ENCODE peak calls at places on chromosome 13, in six cellular contexts. One of them, this sample, is unnamed.

GRCh38 chr13:97141564-97142005 is 80.5 kb upstream of the MBNL2 start:
- DNase-seq in mesenchymal stem cell: peak; percentile 95
- DNase-seq in neuronal stem cell: peak; percentile 23
- DNase-seq in IMR-90: peak; percentile 94
- DNase-seq in H1: peak; percentile 29
- DNase-seq in H9: peak; percentile 72
- DNase-seq in this sample: peak; percentile 94

GRCh38 chr13:30367296-30367695 is 55.0 kb upstream of the UBE2L5 start:
- DNase-seq in neuronal stem cell: no peak
- DNase-seq in H1: no peak
- DNase-seq in mesenchymal stem cell: no peak
- DNase-seq in H9: no peak
- DNase-seq in IMR-90: no peak
- DNase-seq in this sample: peak; percentile 46

GRCh38 chr13:75135325-75135825 is 346.6 kb downstream of the TBC1D4 start:
- DNase-seq in mesenchymal stem cell: peak; percentile 79
- DNase-seq in H9: no peak
- DNase-seq in H1: no peak
- DNase-seq in IMR-90: peak; percentile 93
- DNase-seq in neuronal stem cell: no peak
- DNase-seq in this sample: no peak

GRCh38 chr13:36086117-36086516 is 45.1 kb downstream of the DCLK1 start:
- DNase-seq in mesenchymal stem cell: no peak
- DNase-seq in H1: peak; percentile 7
- DNase-seq in neuronal stem cell: no peak
- DNase-seq in H9: peak; percentile 49
- DNase-seq in IMR-90: no peak
- DNase-seq in this sample: no peak

GRCh38 chr13:100668408-100668807 is 6.2 kb downstream of the TMTC4 start:
- DNase-seq in H9: no peak
- DNase-seq in H1: no peak
- DNase-seq in IMR-90: peak; percentile 17
- DNase-seq in neuronal stem cell: no peak
- DNase-seq in mesenchymal stem cell: no peak
- DNase-seq in this sample: no peak

GRCh38 chr13:24664726-24665409 is 15.3 kb upstream of the ATP12A start:
- DNase-seq in IMR-90: peak; percentile 63
- DNase-seq in mesenchymal stem cell: no peak
- DNase-seq in neuronal stem cell: no peak
- DNase-seq in H1: no peak
- DNase-seq in H9: no peak
- DNase-seq in this sample: peak; percentile 90

GRCh38 chr13:100461309-100462035 is 127.1 kb downstream of the GGACT start:
- DNase-seq in mesenchymal stem cell: peak; percentile 12
- DNase-seq in neuronal stem cell: peak; percentile 45
- DNase-seq in H1: no peak
- DNase-seq in IMR-90: peak; percentile 33
- DNase-seq in H9: no peak
- DNase-seq in this sample: no peak

GRCh38 chr13:43134896-43135295 is 111.5 kb downstream of the DNAJC15 start:
- DNase-seq in H1: no peak
- DNase-seq in IMR-90: no peak
- DNase-seq in H9: no peak
- DNase-seq in mesenchymal stem cell: no peak
- DNase-seq in neuronal stem cell: no peak
- DNase-seq in this sample: no peak

GRCh38 chr13:39381456-39381855 is 221.5 kb downstream of the LHFPL6 start:
- DNase-seq in IMR-90: no peak
- DNase-seq in H9: no peak
- DNase-seq in mesenchymal stem cell: no peak
- DNase-seq in H1: no peak
- DNase-seq in neuronal stem cell: no peak
- DNase-seq in this sample: no peak

GRCh38 chr13:98483636-98484288 is 93.1 kb downstream of the STK24 start:
- DNase-seq in H9: no peak
- DNase-seq in mesenchymal stem cell: peak; percentile 45
- DNase-seq in H1: no peak
- DNase-seq in IMR-90: peak; percentile 50
- DNase-seq in neuronal stem cell: no peak
- DNase-seq in this sample: no peak
- H3K27ac ChIP-seq in H9: peak overlapping the region; percentile 1
- H3K27ac ChIP-seq in mesenchymal stem cell: peak overlapping the region; percentile 74
- H3K27ac ChIP-seq in H1: peak overlapping the region; percentile 65
- H3K27ac ChIP-seq in IMR-90: peak overlapping the region; percentile 3
- H3K27ac ChIP-seq in neuronal stem cell: peak overlapping the region; percentile 45
- H3K27ac ChIP-seq in this sample: peak overlapping the region; percentile 66

GRCh38 chr13:110913322-110913721 is 1.5 kb downstream of the ANKRD10 start:
- DNase-seq in H9: no peak
- DNase-seq in H1: no peak
- DNase-seq in mesenchymal stem cell: peak; percentile 38
- DNase-seq in IMR-90: peak; percentile 26
- DNase-seq in neuronal stem cell: no peak
- DNase-seq in this sample: no peak

GRCh38 chr13:110912651-110913051 is 2.2 kb downstream of the ANKRD10 start:
- DNase-seq in H1: no peak
- DNase-seq in neuronal stem cell: no peak
- DNase-seq in H9: no peak
- DNase-seq in IMR-90: peak; percentile 90
- DNase-seq in mesenchymal stem cell: peak; percentile 92
- DNase-seq in this sample: peak; percentile 54

GRCh38 chr13:110914293-110915056 is 394 bp downstream of the ANKRD10 start:
- DNase-seq in neuronal stem cell: peak; percentile 74
- DNase-seq in H9: peak; percentile 56
- DNase-seq in H1: no peak
- DNase-seq in mesenchymal stem cell: peak; percentile 74
- DNase-seq in IMR-90: peak; percentile 74
- DNase-seq in this sample: peak; percentile 75

GRCh38 chr13:110915057-110915873 is at the start of gene ANKRD10:
- DNase-seq in IMR-90: peak; percentile 99
- DNase-seq in mesenchymal stem cell: peak; percentile 99
- DNase-seq in neuronal stem cell: peak; percentile 100
- DNase-seq in H9: peak; percentile 100
- DNase-seq in H1: peak; percentile 99
- DNase-seq in this sample: peak; percentile 100

GRCh38 chr13:110913911-110914292 is 967 bp downstream of the ANKRD10 start:
- DNase-seq in H1: no peak
- DNase-seq in mesenchymal stem cell: no peak
- DNase-seq in IMR-90: no peak
- DNase-seq in neuronal stem cell: no peak
- DNase-seq in H9: no peak
- DNase-seq in this sample: no peak
- H3K23ac ChIP-seq in H1: no peak overlapping the region
- H3K23ac ChIP-seq in mesenchymal stem cell: peak overlapping the region; percentile 99
- H3K23ac ChIP-seq in IMR-90: peak overlapping the region; percentile 64
- H3K23ac ChIP-seq in neuronal stem cell: peak overlapping the region; percentile 99
- H3K23ac ChIP-seq in H9: no peak overlapping the region
- H3K23ac ChIP-seq in this sample: no peak overlapping the region

DNA sequence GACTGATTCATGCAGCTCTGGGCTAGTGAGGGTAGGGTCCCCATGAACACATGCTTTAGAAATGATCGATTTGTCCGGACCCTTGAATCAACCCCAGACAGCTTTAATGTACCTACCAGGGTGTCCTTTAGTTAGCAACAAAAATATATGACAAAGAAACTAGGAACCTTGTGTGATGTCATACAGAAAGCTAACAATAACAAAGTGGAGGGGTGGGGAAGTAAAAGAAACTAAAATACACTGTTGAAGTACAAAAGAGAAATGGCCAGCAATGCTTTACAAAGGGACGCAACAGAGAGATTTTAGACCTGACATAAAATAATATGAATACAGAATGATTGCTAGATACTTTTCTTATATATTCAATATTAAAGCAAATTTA is 40.0 kb downstream of the DZIP1 start:
- DNase-seq in neuronal stem cell: no peak
- DNase-seq in mesenchymal stem cell: no peak
- DNase-seq in IMR-90: peak; percentile 18
- DNase-seq in H9: no peak
- DNase-seq in H1: no peak
- DNase-seq in this sample: no peak
- H4K91ac ChIP-seq in neuronal stem cell: no peak overlapping the region
- H4K91ac ChIP-seq in mesenchymal stem cell: no peak overlapping the region
- H4K91ac ChIP-seq in IMR-90: no peak overlapping the region
- H4K91ac ChIP-seq in H9: no peak overlapping the region
- H4K91ac ChIP-seq in H1: no peak overlapping the region
- H4K91ac ChIP-seq in this sample: no peak overlapping the region

GRCh38 chr13:109816979-109817275 is 30.5 kb upstream of the IRS2 start:
- DNase-seq in H1: no peak
- DNase-seq in mesenchymal stem cell: no peak
- DNase-seq in IMR-90: peak; percentile 21
- DNase-seq in neuronal stem cell: no peak
- DNase-seq in H9: no peak
- DNase-seq in this sample: no peak

GRCh38 chr13:109819851-109820250 is 33.5 kb upstream of the IRS2 start:
- DNase-seq in H1: no peak
- DNase-seq in neuronal stem cell: no peak
- DNase-seq in H9: no peak
- DNase-seq in mesenchymal stem cell: no peak
- DNase-seq in IMR-90: no peak
- DNase-seq in this sample: no peak

GRCh38 chr13:109821038-109821545 is 34.7 kb upstream of the IRS2 start:
- DNase-seq in mesenchymal stem cell: no peak
- DNase-seq in neuronal stem cell: no peak
- DNase-seq in H9: no peak
- DNase-seq in IMR-90: no peak
- DNase-seq in H1: no peak
- DNase-seq in this sample: no peak

GRCh38 chr13:109818136-109818535 is 31.8 kb upstream of the IRS2 start:
- DNase-seq in H1: no peak
- DNase-seq in neuronal stem cell: no peak
- DNase-seq in IMR-90: no peak
- DNase-seq in H9: no peak
- DNase-seq in mesenchymal stem cell: no peak
- DNase-seq in this sample: no peak

GRCh38 chr13:109818891-109819290 is 32.5 kb upstream of the IRS2 start:
- DNase-seq in H9: no peak
- DNase-seq in H1: no peak
- DNase-seq in IMR-90: no peak
- DNase-seq in neuronal stem cell: no peak
- DNase-seq in mesenchymal stem cell: no peak
- DNase-seq in this sample: peak; percentile 13
- H3K27ac ChIP-seq in H9: no peak overlapping the region
- H3K27ac ChIP-seq in H1: no peak overlapping the region
- H3K27ac ChIP-seq in IMR-90: no peak overlapping the region
- H3K27ac ChIP-seq in neuronal stem cell: no peak overlapping the region
- H3K27ac ChIP-seq in mesenchymal stem cell: no peak overlapping the region
- H3K27ac ChIP-seq in this sample: no peak overlapping the region

GRCh38 chr13:80342541-80343371 is 1.8 kb upstream of the SPRY2 start:
- DNase-seq in neuronal stem cell: peak; percentile 85
- DNase-seq in IMR-90: peak; percentile 66
- DNase-seq in mesenchymal stem cell: peak; percentile 79
- DNase-seq in H1: no peak
- DNase-seq in H9: peak; percentile 86
- DNase-seq in this sample: peak; percentile 94

GRCh38 chr13:80340643-80341097 is 256 bp downstream of the SPRY2 start:
- DNase-seq in H9: no peak
- DNase-seq in IMR-90: peak; percentile 70
- DNase-seq in neuronal stem cell: no peak
- DNase-seq in mesenchymal stem cell: peak; percentile 78
- DNase-seq in H1: no peak
- DNase-seq in this sample: peak; percentile 22

GRCh38 chr13:80339841-80340642 is 884 bp downstream of the SPRY2 start:
- DNase-seq in H1: no peak
- DNase-seq in mesenchymal stem cell: peak; percentile 51
- DNase-seq in H9: no peak
- DNase-seq in neuronal stem cell: peak; percentile 17
- DNase-seq in IMR-90: peak; percentile 42
- DNase-seq in this sample: peak; percentile 61

GRCh38 chr13:80341771-80342271 is 895 bp upstream of the SPRY2 start:
- DNase-seq in H1: no peak
- DNase-seq in IMR-90: peak; percentile 43
- DNase-seq in H9: peak; percentile 53
- DNase-seq in mesenchymal stem cell: peak; percentile 64
- DNase-seq in neuronal stem cell: peak; percentile 74
- DNase-seq in this sample: no peak

GRCh38 chr13:80341098-80341701 is at the start of gene SPRY2:
- DNase-seq in H1: peak; percentile 89
- DNase-seq in neuronal stem cell: peak; percentile 93
- DNase-seq in H9: peak; percentile 96
- DNase-seq in IMR-90: peak; percentile 96
- DNase-seq in mesenchymal stem cell: peak; percentile 99
- DNase-seq in this sample: peak; percentile 91
- H3K23ac ChIP-seq in H1: no peak within 1 kb of the TSS
- H3K23ac ChIP-seq in neuronal stem cell: peak within 1 kb of the TSS; percentile 98
- H3K23ac ChIP-seq in H9: no peak within 1 kb of the TSS
- H3K23ac ChIP-seq in IMR-90: peak within 1 kb of the TSS; percentile 91
- H3K23ac ChIP-seq in mesenchymal stem cell: no peak within 1 kb of the TSS
- H3K23ac ChIP-seq in this sample: no peak within 1 kb of the TSS

DNA sequence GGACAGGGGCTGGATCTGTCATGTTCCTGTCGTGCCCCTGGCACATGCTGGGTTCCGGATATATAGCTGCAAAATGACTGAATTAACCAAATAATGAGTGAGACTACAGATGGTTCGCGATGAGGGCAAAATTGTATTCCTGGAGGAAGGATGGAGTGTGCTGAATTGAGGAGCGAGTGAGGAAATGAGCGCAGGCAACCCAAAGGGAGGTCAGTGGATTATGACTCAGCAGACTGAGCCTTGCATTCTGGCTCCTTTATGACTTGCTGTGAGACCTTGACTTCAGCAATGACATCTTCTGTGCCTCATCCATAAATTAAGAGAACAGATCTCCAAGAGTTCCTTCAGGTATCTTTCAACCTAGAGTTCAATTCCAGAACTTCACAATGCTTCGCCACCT is 115.0 kb upstream of the CLDN10 start:
- DNase-seq in mesenchymal stem cell: peak; percentile 13
- DNase-seq in IMR-90: no peak
- DNase-seq in neuronal stem cell: no peak
- DNase-seq in H1: no peak
- DNase-seq in H9: no peak
- DNase-seq in this sample: no peak
- H4K91ac ChIP-seq in mesenchymal stem cell: no peak overlapping the region
- H4K91ac ChIP-seq in IMR-90: no peak overlapping the region
- H4K91ac ChIP-seq in neuronal stem cell: no peak overlapping the region
- H4K91ac ChIP-seq in H1: no peak overlapping the region
- H4K91ac ChIP-seq in H9: no peak overlapping the region
- H4K91ac ChIP-seq in this sample: no peak overlapping the region

GRCh38 chr13:114141261-114141996 is 9.0 kb upstream of the RASA3 start:
- DNase-seq in neuronal stem cell: no peak
- DNase-seq in mesenchymal stem cell: no peak
- DNase-seq in H1: no peak
- DNase-seq in H9: no peak
- DNase-seq in IMR-90: no peak
- DNase-seq in this sample: no peak

GRCh38 chr13:114142137-114142550 is 9.7 kb upstream of the RASA3 start:
- DNase-seq in H1: no peak
- DNase-seq in mesenchymal stem cell: no peak
- DNase-seq in H9: peak; percentile 14
- DNase-seq in neuronal stem cell: no peak
- DNase-seq in IMR-90: no peak
- DNase-seq in this sample: no peak

GRCh38 chr13:114140131-114140908 is 7.9 kb upstream of the RASA3 start:
- DNase-seq in H1: no peak
- DNase-seq in neuronal stem cell: no peak
- DNase-seq in mesenchymal stem cell: no peak
- DNase-seq in H9: no peak
- DNase-seq in IMR-90: no peak
- DNase-seq in this sample: no peak

GRCh38 chr13:114142640-114143490 is 10.4 kb upstream of the RASA3 start:
- DNase-seq in IMR-90: peak; percentile 65
- DNase-seq in mesenchymal stem cell: peak; percentile 57
- DNase-seq in H9: no peak
- DNase-seq in H1: no peak
- DNase-seq in neuronal stem cell: no peak
- DNase-seq in this sample: no peak

GRCh38 chr13:114140909-114141255 is 8.5 kb upstream of the RASA3 start:
- DNase-seq in H1: no peak
- DNase-seq in IMR-90: no peak
- DNase-seq in mesenchymal stem cell: no peak
- DNase-seq in H9: no peak
- DNase-seq in neuronal stem cell: no peak
- DNase-seq in this sample: no peak
- H3K27ac ChIP-seq in H1: no peak overlapping the region
- H3K27ac ChIP-seq in IMR-90: no peak overlapping the region
- H3K27ac ChIP-seq in mesenchymal stem cell: no peak overlapping the region
- H3K27ac ChIP-seq in H9: no peak overlapping the region
- H3K27ac ChIP-seq in neuronal stem cell: peak overlapping the region; percentile 16
- H3K27ac ChIP-seq in this sample: no peak overlapping the region